ENCODE peak calls at places on chromosomes 2 and 18, in four cellular contexts. E is K562, Q is HepG2, L is SK-N-SH. X is an unnamed sample.

GRCh38 chr2:88809216-88809615 is 117.7 kb downstream of the RPIA start:
- DNase-seq in L (no peak), E (no peak), Q (no peak), X (no peak)

GRCh38 chr2:188974184-188974583 is at the start of gene COL3A1:
- DNase-seq in E (no peak), Q (no peak), L (no peak), X (no peak)

GRCh38 chr18:13800505-13801259 is 23.3 kb upstream of the MC5R start:
- DNase-seq in E (peak), L (peak), Q (peak), X (no peak)

GRCh38 chr2:24613154-24613814 is 122.2 kb downstream of the NCOA1 start:
- DNase-seq in L (no peak), Q (peak), E (no peak), X (peak)

GRCh38 chr2:196204991-196205766 is 33.8 kb upstream of the STK17B start:
- DNase-seq in E (no peak), Q (no peak), L (no peak), X (no peak)

GRCh38 chr2:206670531-206671319 is 28.4 kb downstream of the FAM237A start:
- DNase-seq in L (no peak), E (no peak), Q (peak), X (no peak)

GRCh38 chr2:98465456-98466201 is 21.0 kb downstream of the INPP4A start:
- DNase-seq in Q (no peak), L (peak), E (peak), X (peak)

GRCh38 chr2:18913512-18913911 is 324.1 kb upstream of the NT5C1B start:
- DNase-seq in E (no peak), Q (no peak), L (no peak), X (no peak)

GRCh38 chr18:36406805-36407204 is 109.3 kb downstream of the FHOD3 start:
- DNase-seq in E (no peak), L (peak), Q (no peak), X (no peak)

GRCh38 chr2:234308814-234309195 is 188.1 kb downstream of the ARL4C start:
- DNase-seq in L (no peak), E (no peak), Q (no peak), X (no peak)

GRCh38 chr2:162312853-162313252 is 5.6 kb downstream of the IFIH1 start:
- DNase-seq in E (no peak), L (no peak), Q (no peak), X (no peak)

GRCh38 chr18:48831113-48831759 is 119.5 kb downstream of the SMAD7 start:
- DNase-seq in L (no peak), Q (no peak), E (no peak), X (no peak)

GRCh38 chr2:98539056-98539735 is 69.1 kb downstream of the COA5 start:
- DNase-seq in Q (no peak), L (no peak), E (no peak), X (no peak)

GRCh38 chr2:98188351-98189046 is 101.5 kb downstream of the VWA3B start:
- DNase-seq in Q (peak), E (no peak), L (no peak), X (no peak)

GRCh38 chr2:37625781-37626548 is 45.5 kb downstream of the CDC42EP3 start:
- DNase-seq in E (no peak), L (no peak), Q (no peak), X (no peak)

GRCh38 chr2:216206821-216207220 is 97.7 kb downstream of the XRCC5 start:
- DNase-seq in L (no peak), Q (no peak), E (no peak), X (no peak)

GRCh38 chr2:237591021-237591370 is 462 bp upstream of the RAB17 start:
- DNase-seq in Q (peak), E (no peak), L (no peak), X (no peak)
- H3K4me3 ChIP-seq in Q (peak), E (no peak), L (no peak), X (no peak)

DNA sequence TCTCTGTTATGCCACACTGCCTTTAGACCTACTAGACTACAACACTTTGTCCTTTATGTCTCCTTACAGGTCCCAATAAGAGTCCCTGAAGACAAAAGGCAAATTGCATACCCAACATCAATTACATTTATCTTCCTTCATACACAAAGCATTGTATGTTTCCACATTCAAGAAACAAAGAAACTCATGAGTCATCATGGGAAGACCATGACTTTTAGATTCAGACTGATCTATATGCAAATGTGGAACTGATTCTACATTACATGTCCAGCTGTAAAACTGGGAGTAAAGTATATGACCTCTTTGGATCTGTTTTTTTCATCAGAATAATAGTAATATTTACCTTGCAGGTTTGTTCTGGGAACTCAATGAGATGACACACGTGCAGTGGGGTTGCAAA is 25.2 kb upstream of the HNMT start:
- DNase-seq in E (no peak), Q (no peak), L (no peak), X (no peak)
- TF ChIP-seq GABPA in E (no peak), Q (no peak), L (no peak), X (no peak)

DNA sequence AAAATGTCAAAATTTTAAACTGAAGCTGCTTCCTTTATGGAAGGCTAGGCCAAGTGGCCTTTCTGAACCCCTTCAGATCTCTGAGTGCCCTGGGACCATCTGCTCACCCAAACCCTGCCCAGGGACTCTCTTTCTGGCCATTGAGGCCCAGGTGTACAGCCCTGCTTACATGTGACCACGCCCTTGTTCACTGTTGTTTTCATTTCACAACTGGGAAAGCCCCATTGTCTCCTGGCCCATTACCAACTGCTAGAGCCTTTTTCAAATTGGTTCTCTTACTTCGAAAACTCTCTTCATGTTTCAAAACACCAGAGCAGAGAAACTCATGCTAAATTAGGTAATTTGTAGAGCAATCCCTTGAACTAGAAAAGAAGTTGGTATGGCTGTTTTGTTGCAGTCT is 219.5 kb upstream of the TANK start:
- DNase-seq in L (no peak), Q (no peak), E (no peak), X (no peak)
- H3K4me3 ChIP-seq in L (no peak), Q (no peak), E (no peak), X (no peak)

GRCh38 chr2:180038997-180039396 is 31.9 kb upstream of the CWC22 start:
- DNase-seq in L (no peak), Q (no peak), E (no peak), X (no peak)
- TF ChIP-seq GABPA in L (no peak), Q (no peak), E (no peak), X (no peak)

GRCh38 chr2:176105078-176105726 is 1.9 kb upstream of the HOXD11 start:
- DNase-seq in E (no peak), L (no peak), Q (no peak), X (no peak)

GRCh38 chr2:176102309-176102866 is 2.8 kb downstream of the HOXD12 start:
- DNase-seq in Q (no peak), L (no peak), E (no peak), X (no peak)

GRCh38 chr2:176104338-176105077 is 2.6 kb upstream of the HOXD11 start:
- DNase-seq in E (no peak), L (no peak), Q (no peak), X (no peak)

GRCh38 chr2:176101862-176102261 is 2.3 kb downstream of the HOXD12 start:
- DNase-seq in E (no peak), Q (no peak), L (no peak), X (no peak)

GRCh38 chr2:176103634-176104337 is 3.3 kb upstream of the HOXD11 start:
- DNase-seq in L (no peak), Q (no peak), E (no peak), X (no peak)
- H3K4me3 ChIP-seq in L (peak), Q (no peak), E (no peak), X (no peak)

GRCh38 chr18:51401912-51402311 is 204.4 kb upstream of the MEX3C start:
- DNase-seq in L (no peak), Q (no peak), E (no peak), X (no peak)

GRCh38 chr18:51399491-51400122 is 202.1 kb upstream of the MEX3C start:
- DNase-seq in Q (no peak), L (no peak), E (no peak), X (no peak)

GRCh38 chr18:51398104-51398503 is 200.6 kb upstream of the MEX3C start:
- DNase-seq in E (no peak), L (no peak), Q (no peak), X (peak)

GRCh38 chr18:51397347-51397962 is 200.0 kb upstream of the MEX3C start:
- DNase-seq in Q (no peak), E (no peak), L (no peak), X (no peak)

GRCh38 chr18:51400721-51401120 is 203.2 kb upstream of the MEX3C start:
- DNase-seq in E (no peak), L (no peak), Q (no peak), X (no peak)
- TF ChIP-seq GABPA in E (no peak), L (no peak), Q (no peak), X (no peak)

DNA sequence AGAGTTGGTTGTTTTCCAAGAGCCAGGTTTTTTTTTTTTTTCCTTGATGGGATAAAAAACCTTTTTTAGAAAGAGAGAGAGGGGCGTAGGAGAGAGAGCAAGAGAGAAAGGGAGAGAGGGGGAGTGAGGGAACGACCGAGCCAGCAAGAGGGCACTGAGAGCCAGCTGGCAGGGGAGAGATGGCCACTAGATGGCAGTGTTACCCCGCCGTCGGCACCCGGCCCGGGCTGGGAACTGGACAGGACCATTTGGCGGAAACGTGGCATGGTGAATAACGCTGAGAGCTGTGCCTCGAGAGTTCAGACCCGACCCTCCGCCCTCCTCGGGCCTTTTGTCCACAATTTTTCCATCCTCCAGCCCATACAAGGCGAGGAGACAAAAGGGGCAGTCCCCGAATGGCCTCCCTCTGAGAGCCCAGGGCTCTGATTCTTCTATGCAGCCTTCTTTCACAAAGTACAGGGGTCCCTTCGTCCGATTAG is 286.7 kb upstream of the VRK2 start:
- DNase-seq in E (peak), L (peak), Q (peak), X (peak)
- H3K4me3 ChIP-seq in E (no peak), L (peak), Q (no peak), X (peak)

GRCh38 chr2:221517362-221518121 is 54.6 kb downstream of the EPHA4 start:
- DNase-seq in L (no peak), E (no peak), Q (no peak), X (no peak)
- TF ChIP-seq GABPA in L (no peak), E (no peak), Q (no peak), X (peak)

GRCh38 chr18:67243799-67244587 is 272.5 kb downstream of the DSEL start:
- DNase-seq in E (no peak), Q (no peak), L (no peak), X (no peak)
- H3K4me3 ChIP-seq in E (no peak), Q (no peak), L (peak), X (no peak)

DNA sequence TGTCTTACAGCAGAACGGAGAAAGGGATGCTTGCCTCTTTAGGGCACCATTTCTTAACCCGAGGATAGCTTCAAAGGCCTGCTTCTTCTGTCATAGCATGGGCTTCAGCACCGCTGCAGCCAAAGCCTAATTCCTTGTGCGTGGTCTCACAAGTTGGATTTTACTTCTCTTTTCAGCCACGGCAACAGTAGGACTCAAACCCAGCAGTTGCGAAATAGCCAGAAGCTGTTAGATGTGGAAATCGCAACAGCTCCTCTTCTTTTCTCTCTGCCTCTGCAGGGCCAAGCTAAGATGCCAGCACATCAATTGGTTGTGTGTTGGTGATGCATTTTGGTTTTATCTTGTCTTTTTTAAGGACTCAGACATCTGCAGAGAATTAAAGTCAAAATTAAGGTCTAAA is 3.1 kb downstream of the NRXN1 start:
- DNase-seq in Q (no peak), L (no peak), E (no peak), X (peak)
- TF ChIP-seq GABPA in Q (no peak), L (no peak), E (no peak), X (no peak)